ENCODE peak calls at places on chromosomes 11 and 22, in four cellular contexts. X, U, R and I are unnamed samples.

GRCh38 chr22:18954333-18954732 is 18.2 kb upstream of the PRODH start:
- DNase-seq in U (peak), R (peak), X (peak), I (no peak)

GRCh38 chr22:18091916-18092526 is 14.2 kb downstream of the PEX26 start:
- DNase-seq in X (peak), R (peak), U (no peak), I (no peak)

GRCh38 chr22:31489632-31490495 is at the start of gene EIF4ENIF1:
- DNase-seq in R (peak), U (peak), X (peak), I (peak)

GRCh38 chr11:65488273-65489058 is 10.4 kb upstream of the MALAT1 start:
- DNase-seq in R (peak), X (no peak), U (no peak), I (no peak)

GRCh38 chr11:121615506-121615905 is 162.7 kb upstream of the SORL1-AS1 start:
- DNase-seq in X (no peak), U (no peak), R (peak), I (no peak)

GRCh38 chr22:34761111-34761510 is 304.8 kb upstream of the ISX start:
- DNase-seq in U (no peak), X (no peak), R (no peak), I (no peak)

GRCh38 chr22:44301039-44301438 is 11.7 kb downstream of the SHISAL1 start:
- DNase-seq in X (no peak), U (no peak), R (no peak), I (no peak)

GRCh38 chr11:76640540-76640939 is 30.0 kb downstream of the LRRC32 start:
- DNase-seq in R (no peak), X (no peak), U (no peak), I (no peak)

GRCh38 chr22:31272522-31273446 is 19.5 kb downstream of the PIK3IP1 start:
- DNase-seq in X (peak), U (peak), R (peak), I (peak)

GRCh38 chr11:132941024-132941646 is 591.2 kb downstream of the OPCML start:
- DNase-seq in U (peak), X (no peak), R (peak), I (no peak)

GRCh38 chr11:81255905-81256304 is 1477.8 kb downstream of the FAM181B start:
- DNase-seq in X (no peak), R (no peak), U (no peak), I (no peak)